ENCODE peak calls at places on chromosomes 2 and 18, in four cellular contexts. K is GM23338, C is IMR-90, O is AG04450. P is an unnamed sample.

GRCh38 chr2:160411167-160411566 is 82.4 kb downstream of the RBMS1 start:
- DNase-seq in K (no peak), C (no peak), O (no peak), P (peak)

GRCh38 chr18:54764786-54765185 is 63.5 kb upstream of the RAB27B start:
- DNase-seq in K (peak), C (no peak), O (no peak), P (no peak)

GRCh38 chr2:19671907-19672306 is 229.9 kb downstream of the TTC32 start:
- DNase-seq in K (no peak), C (no peak), O (no peak), P (no peak)

GRCh38 chr18:13513015-13513414 is 213.3 kb downstream of the FAM210A start:
- DNase-seq in K (no peak), C (no peak), O (no peak), P (no peak)

GRCh38 chr18:55381277-55381676 is 206.7 kb downstream of the TCF4 start:
- DNase-seq in K (no peak), C (peak), O (peak), P (peak)

GRCh38 chr2:162678551-162678950 is 160.0 kb downstream of the KCNH7 start:
- DNase-seq in K (no peak), C (no peak), O (no peak), P (no peak)

GRCh38 chr2:112995346-112995920 is 9.8 kb upstream of the IL36A start:
- DNase-seq in K (no peak), C (no peak), O (no peak), P (no peak)

GRCh38 chr2:152054593-152054992 is 44.3 kb downstream of the CACNB4 start:
- DNase-seq in K (no peak), C (peak), O (no peak), P (peak)

GRCh38 chr18:9413586-9413985 is 61.7 kb upstream of the RALBP1 start:
- DNase-seq in K (no peak), C (peak), O (peak), P (peak)

GRCh38 chr2:238528953-238529781 is 102.4 kb downstream of the ASB1 start:
- DNase-seq in K (no peak), C (peak), O (peak), P (peak)

GRCh38 chr2:68905116-68905515 is 33.9 kb upstream of the BMP10 start:
- DNase-seq in K (no peak), C (peak), O (no peak), P (no peak)

GRCh38 chr2:207711750-207712487 is 479 bp downstream of the CCNYL1 start:
- DNase-seq in K (peak), C (peak), O (no peak), P (peak)

GRCh38 chr2:63950414-63950813 is 68.8 kb downstream of the VPS54 start:
- DNase-seq in K (no peak), C (no peak), O (no peak), P (no peak)

GRCh38 chr18:6509417-6510198 is 94.9 kb upstream of the L3MBTL4 start:
- DNase-seq in K (peak), C (no peak), O (no peak), P (no peak)

GRCh38 chr18:69636529-69637301 is 236.0 kb downstream of the DOK6 start:
- DNase-seq in K (peak), C (no peak), O (no peak), P (no peak)

GRCh38 chr2:234364718-234365117 is 132.2 kb downstream of the ARL4C start:
- DNase-seq in K (no peak), C (no peak), O (no peak), P (no peak)

GRCh38 chr2:75155115-75155514 is 44.2 kb downstream of the TACR1 start:
- DNase-seq in K (no peak), C (no peak), O (no peak), P (peak)

GRCh38 chr18:76544511-76545350 is 49.7 kb upstream of the ZNF516 start:
- DNase-seq in K (no peak), C (no peak), O (no peak), P (no peak)

GRCh38 chr2:209619782-209620181 is 151.8 kb upstream of the UNC80 start:
- DNase-seq in K (no peak), C (no peak), O (no peak), P (peak)

GRCh38 chr2:85222792-85223191 is 89.6 kb downstream of the TCF7L1 start:
- DNase-seq in K (no peak), C (no peak), O (no peak), P (no peak)

GRCh38 chr2:177106212-177106611 is 106.4 kb upstream of the HNRNPA3 start:
- DNase-seq in K (peak), C (no peak), O (no peak), P (no peak)

GRCh38 chr18:73136134-73136533 is 268.3 kb upstream of the NETO1 start:
- DNase-seq in K (peak), C (no peak), O (no peak), P (peak)

GRCh38 chr2:191352536-191352935 is 107.3 kb downstream of the MYO1B start:
- DNase-seq in K (no peak), C (peak), O (peak), P (peak)

GRCh38 chr2:9809064-9809356 is 34.3 kb upstream of the TAF1B start:
- DNase-seq in K (no peak), C (no peak), O (no peak), P (no peak)

GRCh38 chr18:13381907-13382682 is 163.5 kb downstream of the LDLRAD4 start:
- DNase-seq in K (no peak), C (peak), O (no peak), P (peak)

GRCh38 chr18:23864620-23865019 is 149.9 kb upstream of the TTC39C start:
- DNase-seq in K (no peak), C (no peak), O (no peak), P (no peak)

GRCh38 chr2:14720319-14720718 is 87.8 kb downstream of the LRATD1 start:
- DNase-seq in K (no peak), C (peak), O (no peak), P (no peak)

GRCh38 chr2:235674116-235674515 is 180.3 kb downstream of the AGAP1 start:
- DNase-seq in K (no peak), C (no peak), O (no peak), P (no peak)

GRCh38 chr2:211203986-211204385 is 647.6 kb downstream of the CPS1 start:
- DNase-seq in K (no peak), C (no peak), O (no peak), P (no peak)

GRCh38 chr18:79926715-79927596 is 24.5 kb downstream of the SLC66A2 start:
- DNase-seq in K (no peak), C (no peak), O (no peak), P (no peak)

GRCh38 chr2:44935854-44936185 is 5.7 kb upstream of the SIX3 start:
- DNase-seq in K (no peak), C (no peak), O (no peak), P (no peak)

GRCh38 chr2:126835261-126835660 is 63.4 kb upstream of the TEX51 start:
- DNase-seq in K (no peak), C (no peak), O (no peak), P (no peak)

GRCh38 chr2:43879261-43879660 is 40.5 kb downstream of the ABCG8 start:
- DNase-seq in K (no peak), C (no peak), O (no peak), P (no peak)

GRCh38 chr2:121689356-121689755 is 40.1 kb upstream of the CLASP1 start:
- DNase-seq in K (peak), C (peak), O (peak), P (peak)

DNA sequence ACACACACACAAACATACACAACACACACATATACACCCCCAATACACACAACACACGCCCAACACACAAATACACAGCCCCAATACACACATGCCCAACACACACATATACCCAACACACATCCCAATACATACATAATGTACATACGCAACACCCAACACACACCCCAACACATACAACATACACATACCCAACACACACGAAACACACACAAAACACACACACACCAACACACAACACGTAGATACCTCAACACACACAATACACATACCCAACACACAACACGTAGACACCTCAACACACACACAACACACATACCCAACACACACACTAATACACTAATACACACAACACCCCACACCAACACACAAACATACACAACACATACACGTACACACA is 8.9 kb upstream of the STK25 start:
- DNase-seq in K (no peak), C (no peak), O (no peak), P (no peak)
- TF ChIP-seq CTCF in K (no peak), C (no peak), O (no peak), P (no peak)

DNA sequence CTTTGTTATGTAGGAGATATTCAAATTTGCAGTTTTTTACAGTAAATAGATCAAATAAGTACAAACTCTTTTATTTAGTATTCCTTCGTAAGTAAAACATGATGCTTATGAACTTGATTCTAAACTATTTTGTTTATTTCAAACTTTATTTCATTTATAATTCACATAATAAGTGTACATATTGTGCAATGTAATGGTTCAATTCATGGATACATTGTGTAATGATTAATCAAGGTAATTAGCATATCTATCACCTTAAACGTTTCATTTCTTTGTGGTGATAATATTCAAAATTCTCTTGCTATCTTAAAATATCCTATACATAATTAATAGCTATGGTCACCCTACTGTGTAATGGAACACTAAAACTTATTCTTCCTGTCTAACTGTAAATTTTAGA is 525.9 kb upstream of the ZNF804A start:
- DNase-seq in K (no peak), C (no peak), O (no peak), P (no peak)
- H3K4me3 ChIP-seq in K (no peak), C (no peak), O (no peak), P (no peak)

GRCh38 chr2:23954325-23955014 is 14.2 kb downstream of the UBXN2A start:
- DNase-seq in K (no peak), C (no peak), O (no peak), P (no peak)
- TF ChIP-seq CTCF in K (no peak), C (no peak), O (peak), P (no peak)

GRCh38 chr2:227805578-227805977 is 8.1 kb upstream of the CCL20 start:
- DNase-seq in K (no peak), C (no peak), O (no peak), P (no peak)

GRCh38 chr2:227808936-227809335 is 4.7 kb upstream of the CCL20 start:
- DNase-seq in K (no peak), C (no peak), O (no peak), P (no peak)

GRCh38 chr2:227802882-227803281 is 10.8 kb upstream of the CCL20 start:
- DNase-seq in K (no peak), C (no peak), O (no peak), P (no peak)

GRCh38 chr2:227799202-227799601 is 14.4 kb upstream of the CCL20 start:
- DNase-seq in K (no peak), C (no peak), O (no peak), P (no peak)

GRCh38 chr2:227804970-227805369 is 8.7 kb upstream of the CCL20 start:
- DNase-seq in K (no peak), C (peak), O (no peak), P (peak)
- H3K4me3 ChIP-seq in K (no peak), C (no peak), O (no peak), P (no peak)

GRCh38 chr2:171387052-171387451 is 46.7 kb downstream of the METTL8 start:
- DNase-seq in K (peak), C (no peak), O (no peak), P (no peak)
- TF ChIP-seq CTCF in K (no peak), C (no peak), O (no peak), P (no peak)

DNA sequence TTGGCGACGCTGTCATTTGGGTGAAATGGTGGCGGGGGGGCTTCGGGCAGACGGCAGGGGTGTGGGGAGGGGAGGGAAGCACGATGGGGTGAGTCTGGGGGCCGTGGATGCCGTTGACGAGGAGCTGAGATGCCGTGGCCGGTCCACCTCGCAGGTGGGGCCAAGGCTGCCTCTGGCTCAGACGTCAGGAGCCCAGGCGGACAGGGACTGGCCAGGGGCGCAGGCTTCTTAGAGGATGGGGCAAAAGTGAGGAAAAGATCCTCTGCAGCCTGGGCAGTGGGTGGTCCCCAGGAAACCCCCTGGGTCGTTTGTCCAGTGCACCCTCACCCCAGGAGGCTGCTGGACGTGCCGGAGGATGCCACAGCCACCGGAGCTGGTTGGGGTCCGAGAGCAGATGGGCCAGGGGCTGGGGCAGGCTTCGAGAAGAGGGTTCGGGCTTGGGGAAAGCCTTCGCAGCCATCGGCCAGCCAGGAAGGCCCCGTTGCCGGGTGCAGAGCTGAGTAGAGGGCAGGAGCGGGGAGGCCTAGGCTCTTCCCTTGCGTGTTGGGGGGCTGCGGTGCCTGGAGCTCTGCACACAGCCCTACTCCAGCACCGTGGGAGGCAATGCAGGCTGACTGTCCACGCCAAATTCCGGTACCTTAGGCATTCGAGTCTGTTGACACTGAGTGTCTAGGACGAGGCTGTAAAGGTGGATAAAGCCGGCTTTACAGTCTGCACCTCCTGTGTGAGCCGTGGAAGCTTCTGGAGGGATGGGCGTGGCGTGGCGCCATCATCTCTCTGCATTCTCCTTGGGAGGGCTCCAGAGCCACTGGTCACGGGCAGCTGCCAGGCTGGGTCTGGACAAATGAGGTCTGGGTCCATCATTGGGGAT is 18.8 kb downstream of the GPC1 start:
- DNase-seq in K (no peak), C (no peak), O (no peak), P (no peak)
- H3K4me3 ChIP-seq in K (peak), C (no peak), O (peak), P (peak)

GRCh38 chr18:31506024-31506742 is 8.2 kb downstream of the DSG2 start:
- DNase-seq in K (peak), C (peak), O (no peak), P (no peak)
- TF ChIP-seq CTCF in K (peak), C (peak), O (no peak), P (no peak)

GRCh38 chr2:239952665-239953417 is 72.3 kb downstream of the NDUFA10 start:
- DNase-seq in K (no peak), C (no peak), O (no peak), P (no peak)
- H3K4me3 ChIP-seq in K (no peak), C (no peak), O (no peak), P (no peak)